ENCODE peak calls at places on chromosomes 5 and 9, in five cellular contexts. R, N, P, H and X are unnamed samples.

GRCh38 chr5:132439521-132440206 is 50.9 kb downstream of the IRF1 start:
- DNase-seq in R (no peak), N (no peak), P (no peak), H (no peak), X (no peak)

GRCh38 chr5:116075117-116075910 is 9.5 kb upstream of the COMMD10 start:
- DNase-seq in R (no peak), N (no peak), P (no peak), H (no peak), X (no peak)

GRCh38 chr5:137487600-137487999 is 11.5 kb downstream of the SPOCK1 start:
- DNase-seq in R (no peak), N (no peak), P (no peak), H (no peak), X (no peak)

GRCh38 chr5:175022286-175022685 is 297.9 kb downstream of the MSX2 start:
- DNase-seq in R (no peak), N (no peak), P (no peak), H (no peak), X (no peak)

GRCh38 chr5:54861212-54861894 is 124.0 kb downstream of the ESM1 start:
- DNase-seq in R (no peak), N (no peak), P (no peak), H (no peak), X (no peak)

GRCh38 chr9:4301971-4302427 is 2.1 kb upstream of the GLIS3 start:
- DNase-seq in R (no peak), N (peak; percentile 28), P (no peak), H (no peak), X (no peak)

GRCh38 chr5:30401479-30402058 is 791.9 kb upstream of the CDH6 start:
- DNase-seq in R (peak; percentile 53), N (no peak), P (no peak), H (no peak), X (peak; percentile 85)

GRCh38 chr9:128706671-128707381 is 4.5 kb downstream of the PKN3 start:
- DNase-seq in R (no peak), N (no peak), P (no peak), H (no peak), X (no peak)

GRCh38 chr5:37478086-37478485 is 99.0 kb downstream of the WDR70 start:
- DNase-seq in R (no peak), N (no peak), P (no peak), H (no peak), X (no peak)

GRCh38 chr9:20552874-20553624 is 69.2 kb downstream of the MLLT3 start:
- DNase-seq in R (peak; percentile 9), N (no peak), P (no peak), H (peak; percentile 38), X (no peak)

GRCh38 chr9:114382951-114383865 is 4.6 kb downstream of the AKNA start:
- DNase-seq in R (no peak), N (no peak), P (no peak), H (no peak), X (peak; percentile 83)

GRCh38 chr5:154053468-154053867 is 14.7 kb downstream of the MFAP3 start:
- DNase-seq in R (no peak), N (no peak), P (no peak), H (no peak), X (no peak)

GRCh38 chr9:126384926-126385325 is 58.3 kb downstream of the MVB12B start:
- DNase-seq in R (no peak), N (no peak), P (no peak), H (no peak), X (no peak)

GRCh38 chr9:126386814-126387213 is 60.2 kb downstream of the MVB12B start:
- DNase-seq in R (no peak), N (no peak), P (no peak), H (no peak), X (no peak)

GRCh38 chr9:126383395-126384104 is 56.9 kb downstream of the MVB12B start:
- DNase-seq in R (no peak), N (no peak), P (no peak), H (no peak), X (no peak)

GRCh38 chr9:126388964-126389363 is 62.3 kb downstream of the MVB12B start:
- DNase-seq in R (no peak), N (no peak), P (no peak), H (no peak), X (no peak)

DNA sequence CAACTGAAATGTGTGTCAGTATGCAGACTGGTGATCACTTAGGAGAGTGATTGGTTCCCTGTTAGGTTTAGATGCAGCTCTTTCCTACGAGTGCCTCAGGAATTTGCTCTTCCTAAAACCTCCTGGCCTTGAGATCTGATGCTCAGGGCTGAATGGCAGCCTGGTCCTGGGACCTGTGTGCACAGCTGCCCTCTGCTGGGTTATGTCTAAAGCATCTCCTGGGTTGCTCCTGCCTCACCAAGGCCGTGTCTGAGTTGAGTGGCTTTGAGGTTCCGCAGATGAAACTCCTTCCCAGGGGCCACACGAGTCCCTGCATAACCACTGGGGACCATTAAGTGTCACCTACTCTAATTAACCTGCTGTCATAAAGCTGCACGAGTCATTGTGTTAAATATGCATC is 59.5 kb downstream of the MVB12B start:
- DNase-seq in R (peak; percentile 37), N (no peak), P (no peak), H (no peak), X (peak; percentile 58)
- TF ChIP-seq JUNB in R (no peak), N (no peak), P (no peak), H (no peak), X (no peak)

GRCh38 chr5:67035098-67035740 is 161.4 kb downstream of the CD180 start:
- DNase-seq in R (no peak), N (no peak), P (no peak), H (no peak), X (no peak)

GRCh38 chr5:67032921-67033664 is 163.5 kb downstream of the CD180 start:
- DNase-seq in R (no peak), N (no peak), P (no peak), H (no peak), X (no peak)

GRCh38 chr5:67033893-67034605 is 162.6 kb downstream of the CD180 start:
- DNase-seq in R (peak; percentile 40), N (no peak), P (no peak), H (no peak), X (no peak)

GRCh38 chr5:67038817-67039603 is 157.6 kb downstream of the CD180 start:
- DNase-seq in R (peak; percentile 31), N (no peak), P (no peak), H (no peak), X (no peak)

GRCh38 chr5:67037171-67037570 is 159.4 kb downstream of the CD180 start:
- DNase-seq in R (no peak), N (no peak), P (no peak), H (no peak), X (no peak)
- TF ChIP-seq JUNB in R (no peak), N (no peak), P (no peak), H (no peak), X (no peak)

GRCh38 chr9:93452710-93453046 is 703 bp downstream of the FAM120AOS start:
- DNase-seq in R (no peak), N (no peak), P (no peak), H (no peak), X (no peak)

GRCh38 chr9:93453047-93453914 is at the start of gene FAM120AOS:
- DNase-seq in R (peak; percentile 91), N (peak; percentile 84), P (peak; percentile 81), H (peak; percentile 71), X (peak; percentile 92)

GRCh38 chr9:93456022-93456421 is 2.6 kb upstream of the FAM120AOS start:
- DNase-seq in R (no peak), N (no peak), P (no peak), H (no peak), X (no peak)

GRCh38 chr9:93450817-93451761 is at the start of gene FAM120A:
- DNase-seq in R (peak; percentile 38), N (peak; percentile 52), P (peak; percentile 81), H (no peak), X (peak; percentile 75)

DNA sequence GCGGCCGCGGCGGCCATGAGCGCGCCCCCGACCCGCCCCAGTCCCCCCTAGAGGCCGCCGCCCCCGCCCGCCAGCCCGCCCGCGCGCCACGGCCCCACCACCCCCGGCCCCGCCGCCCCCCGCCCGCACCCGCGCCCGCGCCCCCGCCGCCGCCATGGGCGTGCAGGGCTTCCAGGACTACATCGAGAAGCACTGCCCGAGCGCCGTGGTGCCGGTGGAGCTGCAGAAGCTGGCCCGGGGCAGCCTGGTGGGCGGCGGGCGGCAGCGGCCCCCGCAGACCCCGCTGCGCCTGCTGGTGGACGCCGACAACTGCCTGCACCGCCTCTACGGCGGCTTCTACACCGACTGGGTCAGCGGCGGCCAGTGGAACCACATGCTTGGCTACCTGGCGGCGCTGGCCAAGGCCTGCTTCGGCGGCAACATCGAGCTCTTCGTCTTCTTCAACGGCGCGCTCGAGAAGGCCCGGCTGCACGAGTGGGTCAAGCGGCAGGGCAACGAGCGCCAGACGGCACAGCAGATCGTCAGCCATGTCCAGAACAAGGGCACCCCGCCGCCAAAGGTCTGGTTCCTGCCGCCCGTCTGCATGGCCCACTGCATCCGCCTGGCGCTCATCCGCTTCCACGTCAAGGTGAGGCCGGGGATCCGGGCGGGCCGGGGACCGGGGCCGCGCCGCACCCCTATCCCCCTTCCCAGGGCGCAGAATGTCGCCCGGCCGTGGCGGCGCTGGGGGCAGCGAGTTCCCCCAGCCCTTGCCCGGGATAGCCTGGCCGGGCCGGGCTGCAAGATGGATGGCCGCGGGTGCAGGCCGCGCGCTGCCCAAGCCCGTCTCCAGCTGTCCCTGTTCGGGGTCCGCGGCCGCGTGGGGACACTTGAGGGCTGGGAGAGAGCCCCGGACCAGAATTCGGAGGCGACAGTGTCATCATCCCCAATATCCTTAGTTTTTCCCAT is 551 bp downstream of the FAM120A start:
- DNase-seq in R (peak; percentile 16), N (no peak), P (peak; percentile 33), H (no peak), X (peak; percentile 51)
- TF ChIP-seq JUNB in R (no peak), N (no peak), P (no peak), H (no peak), X (no peak)

DNA sequence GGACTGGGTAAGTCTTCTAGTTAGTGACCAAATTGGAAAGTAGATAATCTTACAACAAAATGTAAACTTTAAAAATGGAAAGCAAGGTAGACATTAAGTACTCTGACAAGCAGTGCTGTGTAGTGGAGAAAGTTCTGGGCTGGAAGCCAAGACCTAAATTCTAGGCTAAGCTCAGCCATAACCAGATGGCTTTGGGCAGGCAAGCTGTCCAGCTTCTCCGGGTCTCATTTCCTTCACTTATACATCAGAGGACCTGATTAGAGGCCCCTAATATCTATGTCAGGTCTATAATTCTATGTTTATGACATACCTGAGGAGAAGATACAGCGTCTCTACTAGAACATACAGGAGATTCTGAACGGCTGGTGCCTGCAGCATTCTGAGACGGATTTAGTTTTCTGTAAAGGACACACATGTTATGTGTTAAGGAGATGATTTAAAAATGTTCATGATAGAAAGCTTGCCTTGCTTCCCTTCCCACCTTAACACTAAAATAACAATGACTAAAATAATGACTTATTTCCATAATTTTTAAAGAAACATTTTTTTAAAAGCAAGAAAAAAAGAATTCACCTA is 61.2 kb downstream of the ELL2 start:
- DNase-seq in R (no peak), N (no peak), P (no peak), H (no peak), X (no peak)
- TF ChIP-seq JUNB in R (no peak), N (no peak), P (no peak), H (no peak), X (no peak)